ENCODE peak calls at places on chromosomes 1 and 21, in eight cellular contexts. One of them, this sample, is unnamed.

GRCh38 chr1:111520040-111520439 is 16.6 kb upstream of the ADORA3 start:
- DNase-seq in CD8-positive, alpha-beta memory T cell: no peak
- DNase-seq in iPS-NIHi11: no peak
- DNase-seq in stimulated activated CD4-positive, alpha-beta T cell treated with anti-CD3 and anti-CD28 coated beads, Interleukin-2, amount 100 ng/mL, for 48 hours: no peak
- DNase-seq in mucosa of gallbladder: no peak
- DNase-seq in dermis microvascular lymphatic vessel endothelial cell: no peak
- DNase-seq in stimulated activated naive B cell treated with anti-CD40 and anti-IgM and Interleukin-4, amounts not matched to agents 10 μg/mL and 1 μg/mL and 100 μg/mL, for 72 hours: no peak
- DNase-seq in dorsolateral prefrontal cortex: no peak
- DNase-seq in this sample: no peak

GRCh38 chr1:113929750-113930498 is 800 bp downstream of the HIPK1 start:
- DNase-seq in CD8-positive, alpha-beta memory T cell: peak; percentile 64
- DNase-seq in iPS-NIHi11: no peak
- DNase-seq in stimulated activated CD4-positive, alpha-beta T cell treated with anti-CD3 and anti-CD28 coated beads, Interleukin-2, amount 100 ng/mL, for 48 hours: peak; percentile 39
- DNase-seq in mucosa of gallbladder: peak; percentile 29
- DNase-seq in dermis microvascular lymphatic vessel endothelial cell: peak; percentile 61
- DNase-seq in stimulated activated naive B cell treated with anti-CD40 and anti-IgM and Interleukin-4, amounts not matched to agents 10 μg/mL and 1 μg/mL and 100 μg/mL, for 72 hours: peak; percentile 54
- DNase-seq in dorsolateral prefrontal cortex: no peak
- DNase-seq in this sample: peak; percentile 88

GRCh38 chr21:33817663-33818433 is 97.8 kb downstream of the ATP5PO start:
- DNase-seq in CD8-positive, alpha-beta memory T cell: no peak
- DNase-seq in iPS-NIHi11: no peak
- DNase-seq in stimulated activated CD4-positive, alpha-beta T cell treated with anti-CD3 and anti-CD28 coated beads, Interleukin-2, amount 100 ng/mL, for 48 hours: no peak
- DNase-seq in mucosa of gallbladder: no peak
- DNase-seq in dermis microvascular lymphatic vessel endothelial cell: peak; percentile 9
- DNase-seq in stimulated activated naive B cell treated with anti-CD40 and anti-IgM and Interleukin-4, amounts not matched to agents 10 μg/mL and 1 μg/mL and 100 μg/mL, for 72 hours: no peak
- DNase-seq in dorsolateral prefrontal cortex: no peak
- DNase-seq in this sample: no peak

GRCh38 chr1:25148673-25149300 is 83.5 kb downstream of the SYF2 start:
- DNase-seq in CD8-positive, alpha-beta memory T cell: peak; percentile 13
- DNase-seq in iPS-NIHi11: peak; percentile 53
- DNase-seq in stimulated activated CD4-positive, alpha-beta T cell treated with anti-CD3 and anti-CD28 coated beads, Interleukin-2, amount 100 ng/mL, for 48 hours: peak; percentile 14
- DNase-seq in mucosa of gallbladder: peak; percentile 14
- DNase-seq in dermis microvascular lymphatic vessel endothelial cell: peak; percentile 13
- DNase-seq in stimulated activated naive B cell treated with anti-CD40 and anti-IgM and Interleukin-4, amounts not matched to agents 10 μg/mL and 1 μg/mL and 100 μg/mL, for 72 hours: peak; percentile 17
- DNase-seq in dorsolateral prefrontal cortex: no peak
- DNase-seq in this sample: peak; percentile 70

GRCh38 chr1:10516925-10517676 is 42.4 kb downstream of the PEX14 start:
- DNase-seq in CD8-positive, alpha-beta memory T cell: no peak
- DNase-seq in iPS-NIHi11: no peak
- DNase-seq in stimulated activated CD4-positive, alpha-beta T cell treated with anti-CD3 and anti-CD28 coated beads, Interleukin-2, amount 100 ng/mL, for 48 hours: no peak
- DNase-seq in mucosa of gallbladder: no peak
- DNase-seq in dermis microvascular lymphatic vessel endothelial cell: no peak
- DNase-seq in stimulated activated naive B cell treated with anti-CD40 and anti-IgM and Interleukin-4, amounts not matched to agents 10 μg/mL and 1 μg/mL and 100 μg/mL, for 72 hours: no peak
- DNase-seq in dorsolateral prefrontal cortex: no peak
- DNase-seq in this sample: no peak

GRCh38 chr1:110872745-110873435 is at the start of gene CD53:
- DNase-seq in CD8-positive, alpha-beta memory T cell: peak; percentile 26
- DNase-seq in iPS-NIHi11: no peak
- DNase-seq in stimulated activated CD4-positive, alpha-beta T cell treated with anti-CD3 and anti-CD28 coated beads, Interleukin-2, amount 100 ng/mL, for 48 hours: no peak
- DNase-seq in mucosa of gallbladder: peak; percentile 28
- DNase-seq in dermis microvascular lymphatic vessel endothelial cell: no peak
- DNase-seq in stimulated activated naive B cell treated with anti-CD40 and anti-IgM and Interleukin-4, amounts not matched to agents 10 μg/mL and 1 μg/mL and 100 μg/mL, for 72 hours: peak; percentile 70
- DNase-seq in dorsolateral prefrontal cortex: no peak
- DNase-seq in this sample: peak; percentile 75

GRCh38 chr1:76942549-76942948 is 75.3 kb downstream of the ST6GALNAC5 start:
- DNase-seq in CD8-positive, alpha-beta memory T cell: no peak
- DNase-seq in iPS-NIHi11: no peak
- DNase-seq in stimulated activated CD4-positive, alpha-beta T cell treated with anti-CD3 and anti-CD28 coated beads, Interleukin-2, amount 100 ng/mL, for 48 hours: no peak
- DNase-seq in mucosa of gallbladder: no peak
- DNase-seq in dermis microvascular lymphatic vessel endothelial cell: no peak
- DNase-seq in stimulated activated naive B cell treated with anti-CD40 and anti-IgM and Interleukin-4, amounts not matched to agents 10 μg/mL and 1 μg/mL and 100 μg/mL, for 72 hours: no peak
- DNase-seq in dorsolateral prefrontal cortex: no peak
- DNase-seq in this sample: no peak

GRCh38 chr1:107572674-107573205 is 392.2 kb downstream of the VAV3 start:
- DNase-seq in CD8-positive, alpha-beta memory T cell: no peak
- DNase-seq in iPS-NIHi11: no peak
- DNase-seq in stimulated activated CD4-positive, alpha-beta T cell treated with anti-CD3 and anti-CD28 coated beads, Interleukin-2, amount 100 ng/mL, for 48 hours: no peak
- DNase-seq in mucosa of gallbladder: no peak
- DNase-seq in dermis microvascular lymphatic vessel endothelial cell: peak; percentile 4
- DNase-seq in stimulated activated naive B cell treated with anti-CD40 and anti-IgM and Interleukin-4, amounts not matched to agents 10 μg/mL and 1 μg/mL and 100 μg/mL, for 72 hours: no peak
- DNase-seq in dorsolateral prefrontal cortex: no peak
- DNase-seq in this sample: no peak

GRCh38 chr1:208007319-208007937 is 96.5 kb upstream of the CD34 start:
- DNase-seq in CD8-positive, alpha-beta memory T cell: no peak
- DNase-seq in iPS-NIHi11: no peak
- DNase-seq in stimulated activated CD4-positive, alpha-beta T cell treated with anti-CD3 and anti-CD28 coated beads, Interleukin-2, amount 100 ng/mL, for 48 hours: no peak
- DNase-seq in mucosa of gallbladder: no peak
- DNase-seq in dermis microvascular lymphatic vessel endothelial cell: no peak
- DNase-seq in stimulated activated naive B cell treated with anti-CD40 and anti-IgM and Interleukin-4, amounts not matched to agents 10 μg/mL and 1 μg/mL and 100 μg/mL, for 72 hours: no peak
- DNase-seq in dorsolateral prefrontal cortex: no peak
- DNase-seq in this sample: no peak

GRCh38 chr1:207822124-207822601 is 70.3 kb downstream of the CD46 start:
- DNase-seq in CD8-positive, alpha-beta memory T cell: no peak
- DNase-seq in iPS-NIHi11: no peak
- DNase-seq in stimulated activated CD4-positive, alpha-beta T cell treated with anti-CD3 and anti-CD28 coated beads, Interleukin-2, amount 100 ng/mL, for 48 hours: no peak
- DNase-seq in mucosa of gallbladder: no peak
- DNase-seq in dermis microvascular lymphatic vessel endothelial cell: no peak
- DNase-seq in stimulated activated naive B cell treated with anti-CD40 and anti-IgM and Interleukin-4, amounts not matched to agents 10 μg/mL and 1 μg/mL and 100 μg/mL, for 72 hours: peak; percentile 79
- DNase-seq in dorsolateral prefrontal cortex: no peak
- DNase-seq in this sample: no peak

GRCh38 chr1:232950919-232951579 is 638 bp downstream of the NTPCR start:
- DNase-seq in CD8-positive, alpha-beta memory T cell: peak; percentile 5
- DNase-seq in iPS-NIHi11: peak; percentile 30
- DNase-seq in stimulated activated CD4-positive, alpha-beta T cell treated with anti-CD3 and anti-CD28 coated beads, Interleukin-2, amount 100 ng/mL, for 48 hours: peak; percentile 13
- DNase-seq in mucosa of gallbladder: no peak
- DNase-seq in dermis microvascular lymphatic vessel endothelial cell: peak; percentile 26
- DNase-seq in stimulated activated naive B cell treated with anti-CD40 and anti-IgM and Interleukin-4, amounts not matched to agents 10 μg/mL and 1 μg/mL and 100 μg/mL, for 72 hours: no peak
- DNase-seq in dorsolateral prefrontal cortex: no peak
- DNase-seq in this sample: no peak

GRCh38 chr21:44330698-44331097 is 8.5 kb downstream of the CFAP410 start:
- DNase-seq in CD8-positive, alpha-beta memory T cell: no peak
- DNase-seq in iPS-NIHi11: no peak
- DNase-seq in stimulated activated CD4-positive, alpha-beta T cell treated with anti-CD3 and anti-CD28 coated beads, Interleukin-2, amount 100 ng/mL, for 48 hours: no peak
- DNase-seq in mucosa of gallbladder: no peak
- DNase-seq in dermis microvascular lymphatic vessel endothelial cell: no peak
- DNase-seq in stimulated activated naive B cell treated with anti-CD40 and anti-IgM and Interleukin-4, amounts not matched to agents 10 μg/mL and 1 μg/mL and 100 μg/mL, for 72 hours: no peak
- DNase-seq in dorsolateral prefrontal cortex: no peak
- DNase-seq in this sample: no peak

GRCh38 chr1:81304187-81304586 is 496.5 kb upstream of the ADGRL2 start:
- DNase-seq in CD8-positive, alpha-beta memory T cell: no peak
- DNase-seq in iPS-NIHi11: no peak
- DNase-seq in stimulated activated CD4-positive, alpha-beta T cell treated with anti-CD3 and anti-CD28 coated beads, Interleukin-2, amount 100 ng/mL, for 48 hours: no peak
- DNase-seq in mucosa of gallbladder: no peak
- DNase-seq in dermis microvascular lymphatic vessel endothelial cell: no peak
- DNase-seq in stimulated activated naive B cell treated with anti-CD40 and anti-IgM and Interleukin-4, amounts not matched to agents 10 μg/mL and 1 μg/mL and 100 μg/mL, for 72 hours: no peak
- DNase-seq in dorsolateral prefrontal cortex: no peak
- DNase-seq in this sample: no peak

GRCh38 chr21:30434033-30434631 is 4.1 kb downstream of the KRTAP13-4 start:
- DNase-seq in CD8-positive, alpha-beta memory T cell: no peak
- DNase-seq in iPS-NIHi11: peak; percentile 40
- DNase-seq in stimulated activated CD4-positive, alpha-beta T cell treated with anti-CD3 and anti-CD28 coated beads, Interleukin-2, amount 100 ng/mL, for 48 hours: peak; percentile 3
- DNase-seq in mucosa of gallbladder: no peak
- DNase-seq in dermis microvascular lymphatic vessel endothelial cell: no peak
- DNase-seq in stimulated activated naive B cell treated with anti-CD40 and anti-IgM and Interleukin-4, amounts not matched to agents 10 μg/mL and 1 μg/mL and 100 μg/mL, for 72 hours: no peak
- DNase-seq in dorsolateral prefrontal cortex: no peak
- DNase-seq in this sample: no peak

GRCh38 chr1:182635871-182636270 is 31.7 kb upstream of the RGS16 start:
- DNase-seq in CD8-positive, alpha-beta memory T cell: no peak
- DNase-seq in iPS-NIHi11: no peak
- DNase-seq in stimulated activated CD4-positive, alpha-beta T cell treated with anti-CD3 and anti-CD28 coated beads, Interleukin-2, amount 100 ng/mL, for 48 hours: no peak
- DNase-seq in mucosa of gallbladder: no peak
- DNase-seq in dermis microvascular lymphatic vessel endothelial cell: no peak
- DNase-seq in stimulated activated naive B cell treated with anti-CD40 and anti-IgM and Interleukin-4, amounts not matched to agents 10 μg/mL and 1 μg/mL and 100 μg/mL, for 72 hours: no peak
- DNase-seq in dorsolateral prefrontal cortex: no peak
- DNase-seq in this sample: no peak

GRCh38 chr1:59900640-59901039 is 25.9 kb downstream of the CYP2J2 start:
- DNase-seq in CD8-positive, alpha-beta memory T cell: no peak
- DNase-seq in iPS-NIHi11: peak; percentile 61
- DNase-seq in stimulated activated CD4-positive, alpha-beta T cell treated with anti-CD3 and anti-CD28 coated beads, Interleukin-2, amount 100 ng/mL, for 48 hours: no peak
- DNase-seq in mucosa of gallbladder: no peak
- DNase-seq in dermis microvascular lymphatic vessel endothelial cell: no peak
- DNase-seq in stimulated activated naive B cell treated with anti-CD40 and anti-IgM and Interleukin-4, amounts not matched to agents 10 μg/mL and 1 μg/mL and 100 μg/mL, for 72 hours: no peak
- DNase-seq in dorsolateral prefrontal cortex: no peak
- DNase-seq in this sample: no peak

GRCh38 chr1:235858784-235859183 is 7.9 kb downstream of the LYST start:
- DNase-seq in CD8-positive, alpha-beta memory T cell: no peak
- DNase-seq in iPS-NIHi11: no peak
- DNase-seq in stimulated activated CD4-positive, alpha-beta T cell treated with anti-CD3 and anti-CD28 coated beads, Interleukin-2, amount 100 ng/mL, for 48 hours: no peak
- DNase-seq in mucosa of gallbladder: no peak
- DNase-seq in dermis microvascular lymphatic vessel endothelial cell: no peak
- DNase-seq in stimulated activated naive B cell treated with anti-CD40 and anti-IgM and Interleukin-4, amounts not matched to agents 10 μg/mL and 1 μg/mL and 100 μg/mL, for 72 hours: no peak
- DNase-seq in dorsolateral prefrontal cortex: no peak
- DNase-seq in this sample: no peak

GRCh38 chr1:70495370-70495769 is 84.3 kb downstream of the CTH start:
- DNase-seq in CD8-positive, alpha-beta memory T cell: no peak
- DNase-seq in iPS-NIHi11: no peak
- DNase-seq in stimulated activated CD4-positive, alpha-beta T cell treated with anti-CD3 and anti-CD28 coated beads, Interleukin-2, amount 100 ng/mL, for 48 hours: no peak
- DNase-seq in mucosa of gallbladder: no peak
- DNase-seq in dermis microvascular lymphatic vessel endothelial cell: no peak
- DNase-seq in stimulated activated naive B cell treated with anti-CD40 and anti-IgM and Interleukin-4, amounts not matched to agents 10 μg/mL and 1 μg/mL and 100 μg/mL, for 72 hours: no peak
- DNase-seq in dorsolateral prefrontal cortex: no peak
- DNase-seq in this sample: no peak

GRCh38 chr21:14737278-14737677 is 191.2 kb upstream of the SAMSN1 start:
- DNase-seq in CD8-positive, alpha-beta memory T cell: no peak
- DNase-seq in iPS-NIHi11: no peak
- DNase-seq in stimulated activated CD4-positive, alpha-beta T cell treated with anti-CD3 and anti-CD28 coated beads, Interleukin-2, amount 100 ng/mL, for 48 hours: no peak
- DNase-seq in mucosa of gallbladder: no peak
- DNase-seq in dermis microvascular lymphatic vessel endothelial cell: peak; percentile 42
- DNase-seq in stimulated activated naive B cell treated with anti-CD40 and anti-IgM and Interleukin-4, amounts not matched to agents 10 μg/mL and 1 μg/mL and 100 μg/mL, for 72 hours: no peak
- DNase-seq in dorsolateral prefrontal cortex: no peak
- DNase-seq in this sample: no peak

GRCh38 chr1:212949771-212950170 is 570 bp upstream of the VASH2 start:
- DNase-seq in CD8-positive, alpha-beta memory T cell: no peak
- DNase-seq in iPS-NIHi11: no peak
- DNase-seq in stimulated activated CD4-positive, alpha-beta T cell treated with anti-CD3 and anti-CD28 coated beads, Interleukin-2, amount 100 ng/mL, for 48 hours: no peak
- DNase-seq in mucosa of gallbladder: no peak
- DNase-seq in dermis microvascular lymphatic vessel endothelial cell: no peak
- DNase-seq in stimulated activated naive B cell treated with anti-CD40 and anti-IgM and Interleukin-4, amounts not matched to agents 10 μg/mL and 1 μg/mL and 100 μg/mL, for 72 hours: no peak
- DNase-seq in dorsolateral prefrontal cortex: no peak
- DNase-seq in this sample: no peak

GRCh38 chr1:31467005-31467674 is 54.1 kb downstream of the SERINC2 start:
- DNase-seq in CD8-positive, alpha-beta memory T cell: no peak
- DNase-seq in iPS-NIHi11: no peak
- DNase-seq in stimulated activated CD4-positive, alpha-beta T cell treated with anti-CD3 and anti-CD28 coated beads, Interleukin-2, amount 100 ng/mL, for 48 hours: no peak
- DNase-seq in mucosa of gallbladder: no peak
- DNase-seq in dermis microvascular lymphatic vessel endothelial cell: no peak
- DNase-seq in stimulated activated naive B cell treated with anti-CD40 and anti-IgM and Interleukin-4, amounts not matched to agents 10 μg/mL and 1 μg/mL and 100 μg/mL, for 72 hours: no peak
- DNase-seq in dorsolateral prefrontal cortex: no peak
- DNase-seq in this sample: no peak

GRCh38 chr1:200367841-200368534 is 41.8 kb downstream of the ZNF281 start:
- DNase-seq in CD8-positive, alpha-beta memory T cell: no peak
- DNase-seq in iPS-NIHi11: no peak
- DNase-seq in stimulated activated CD4-positive, alpha-beta T cell treated with anti-CD3 and anti-CD28 coated beads, Interleukin-2, amount 100 ng/mL, for 48 hours: no peak
- DNase-seq in mucosa of gallbladder: no peak
- DNase-seq in dermis microvascular lymphatic vessel endothelial cell: no peak
- DNase-seq in stimulated activated naive B cell treated with anti-CD40 and anti-IgM and Interleukin-4, amounts not matched to agents 10 μg/mL and 1 μg/mL and 100 μg/mL, for 72 hours: no peak
- DNase-seq in dorsolateral prefrontal cortex: no peak
- DNase-seq in this sample: no peak

GRCh38 chr1:43288058-43288784 is 2.8 kb upstream of the C1orf210 start:
- DNase-seq in CD8-positive, alpha-beta memory T cell: no peak
- DNase-seq in iPS-NIHi11: no peak
- DNase-seq in stimulated activated CD4-positive, alpha-beta T cell treated with anti-CD3 and anti-CD28 coated beads, Interleukin-2, amount 100 ng/mL, for 48 hours: no peak
- DNase-seq in mucosa of gallbladder: no peak
- DNase-seq in dermis microvascular lymphatic vessel endothelial cell: no peak
- DNase-seq in stimulated activated naive B cell treated with anti-CD40 and anti-IgM and Interleukin-4, amounts not matched to agents 10 μg/mL and 1 μg/mL and 100 μg/mL, for 72 hours: no peak
- DNase-seq in dorsolateral prefrontal cortex: no peak
- DNase-seq in this sample: no peak

GRCh38 chr1:186244825-186245224 is 130.2 kb downstream of the TPR start:
- DNase-seq in CD8-positive, alpha-beta memory T cell: no peak
- DNase-seq in iPS-NIHi11: no peak
- DNase-seq in stimulated activated CD4-positive, alpha-beta T cell treated with anti-CD3 and anti-CD28 coated beads, Interleukin-2, amount 100 ng/mL, for 48 hours: no peak
- DNase-seq in mucosa of gallbladder: no peak
- DNase-seq in dermis microvascular lymphatic vessel endothelial cell: no peak
- DNase-seq in stimulated activated naive B cell treated with anti-CD40 and anti-IgM and Interleukin-4, amounts not matched to agents 10 μg/mL and 1 μg/mL and 100 μg/mL, for 72 hours: no peak
- DNase-seq in dorsolateral prefrontal cortex: no peak
- DNase-seq in this sample: no peak

GRCh38 chr1:42177551-42177981 is 13.0 kb upstream of the GUCA2A start:
- DNase-seq in CD8-positive, alpha-beta memory T cell: no peak
- DNase-seq in iPS-NIHi11: no peak
- DNase-seq in stimulated activated CD4-positive, alpha-beta T cell treated with anti-CD3 and anti-CD28 coated beads, Interleukin-2, amount 100 ng/mL, for 48 hours: no peak
- DNase-seq in mucosa of gallbladder: peak; percentile 48
- DNase-seq in dermis microvascular lymphatic vessel endothelial cell: peak; percentile 92
- DNase-seq in stimulated activated naive B cell treated with anti-CD40 and anti-IgM and Interleukin-4, amounts not matched to agents 10 μg/mL and 1 μg/mL and 100 μg/mL, for 72 hours: no peak
- DNase-seq in dorsolateral prefrontal cortex: no peak
- DNase-seq in this sample: no peak

GRCh38 chr1:234737210-234737761 is 127.3 kb upstream of the IRF2BP2 start:
- DNase-seq in CD8-positive, alpha-beta memory T cell: no peak
- DNase-seq in iPS-NIHi11: no peak
- DNase-seq in stimulated activated CD4-positive, alpha-beta T cell treated with anti-CD3 and anti-CD28 coated beads, Interleukin-2, amount 100 ng/mL, for 48 hours: no peak
- DNase-seq in mucosa of gallbladder: no peak
- DNase-seq in dermis microvascular lymphatic vessel endothelial cell: no peak
- DNase-seq in stimulated activated naive B cell treated with anti-CD40 and anti-IgM and Interleukin-4, amounts not matched to agents 10 μg/mL and 1 μg/mL and 100 μg/mL, for 72 hours: no peak
- DNase-seq in dorsolateral prefrontal cortex: no peak
- DNase-seq in this sample: no peak

GRCh38 chr1:57741521-57741920 is 317.7 kb upstream of the DAB1 start:
- DNase-seq in CD8-positive, alpha-beta memory T cell: no peak
- DNase-seq in iPS-NIHi11: no peak
- DNase-seq in stimulated activated CD4-positive, alpha-beta T cell treated with anti-CD3 and anti-CD28 coated beads, Interleukin-2, amount 100 ng/mL, for 48 hours: no peak
- DNase-seq in mucosa of gallbladder: no peak
- DNase-seq in dermis microvascular lymphatic vessel endothelial cell: no peak
- DNase-seq in stimulated activated naive B cell treated with anti-CD40 and anti-IgM and Interleukin-4, amounts not matched to agents 10 μg/mL and 1 μg/mL and 100 μg/mL, for 72 hours: no peak
- DNase-seq in dorsolateral prefrontal cortex: no peak
- DNase-seq in this sample: no peak

GRCh38 chr1:54137532-54138061 is 15.2 kb downstream of the CDCP2 start:
- DNase-seq in CD8-positive, alpha-beta memory T cell: no peak
- DNase-seq in iPS-NIHi11: no peak
- DNase-seq in stimulated activated CD4-positive, alpha-beta T cell treated with anti-CD3 and anti-CD28 coated beads, Interleukin-2, amount 100 ng/mL, for 48 hours: no peak
- DNase-seq in mucosa of gallbladder: no peak
- DNase-seq in dermis microvascular lymphatic vessel endothelial cell: peak; percentile 90
- DNase-seq in stimulated activated naive B cell treated with anti-CD40 and anti-IgM and Interleukin-4, amounts not matched to agents 10 μg/mL and 1 μg/mL and 100 μg/mL, for 72 hours: no peak
- DNase-seq in dorsolateral prefrontal cortex: no peak
- DNase-seq in this sample: no peak

GRCh38 chr1:225652726-225653462 is at the start of gene ENAH:
- DNase-seq in CD8-positive, alpha-beta memory T cell: no peak
- DNase-seq in iPS-NIHi11: peak; percentile 89
- DNase-seq in stimulated activated CD4-positive, alpha-beta T cell treated with anti-CD3 and anti-CD28 coated beads, Interleukin-2, amount 100 ng/mL, for 48 hours: peak; percentile 44
- DNase-seq in mucosa of gallbladder: peak; percentile 74
- DNase-seq in dermis microvascular lymphatic vessel endothelial cell: peak; percentile 84
- DNase-seq in stimulated activated naive B cell treated with anti-CD40 and anti-IgM and Interleukin-4, amounts not matched to agents 10 μg/mL and 1 μg/mL and 100 μg/mL, for 72 hours: peak; percentile 31
- DNase-seq in dorsolateral prefrontal cortex: peak; percentile 80
- DNase-seq in this sample: no peak

GRCh38 chr1:237748192-237748591 is 142.5 kb downstream of the ZP4 start:
- DNase-seq in CD8-positive, alpha-beta memory T cell: no peak
- DNase-seq in iPS-NIHi11: no peak
- DNase-seq in stimulated activated CD4-positive, alpha-beta T cell treated with anti-CD3 and anti-CD28 coated beads, Interleukin-2, amount 100 ng/mL, for 48 hours: no peak
- DNase-seq in mucosa of gallbladder: no peak
- DNase-seq in dermis microvascular lymphatic vessel endothelial cell: no peak
- DNase-seq in stimulated activated naive B cell treated with anti-CD40 and anti-IgM and Interleukin-4, amounts not matched to agents 10 μg/mL and 1 μg/mL and 100 μg/mL, for 72 hours: no peak
- DNase-seq in dorsolateral prefrontal cortex: no peak
- DNase-seq in this sample: no peak

GRCh38 chr1:229769006-229769405 is 143.0 kb downstream of the URB2 start:
- DNase-seq in CD8-positive, alpha-beta memory T cell: no peak
- DNase-seq in iPS-NIHi11: no peak
- DNase-seq in stimulated activated CD4-positive, alpha-beta T cell treated with anti-CD3 and anti-CD28 coated beads, Interleukin-2, amount 100 ng/mL, for 48 hours: no peak
- DNase-seq in mucosa of gallbladder: no peak
- DNase-seq in dermis microvascular lymphatic vessel endothelial cell: no peak
- DNase-seq in stimulated activated naive B cell treated with anti-CD40 and anti-IgM and Interleukin-4, amounts not matched to agents 10 μg/mL and 1 μg/mL and 100 μg/mL, for 72 hours: no peak
- DNase-seq in dorsolateral prefrontal cortex: no peak
- DNase-seq in this sample: no peak

GRCh38 chr1:201364808-201365105 is 12.7 kb downstream of the TNNT2 start:
- DNase-seq in CD8-positive, alpha-beta memory T cell: no peak
- DNase-seq in iPS-NIHi11: no peak
- DNase-seq in stimulated activated CD4-positive, alpha-beta T cell treated with anti-CD3 and anti-CD28 coated beads, Interleukin-2, amount 100 ng/mL, for 48 hours: no peak
- DNase-seq in mucosa of gallbladder: no peak
- DNase-seq in dermis microvascular lymphatic vessel endothelial cell: no peak
- DNase-seq in stimulated activated naive B cell treated with anti-CD40 and anti-IgM and Interleukin-4, amounts not matched to agents 10 μg/mL and 1 μg/mL and 100 μg/mL, for 72 hours: no peak
- DNase-seq in dorsolateral prefrontal cortex: no peak
- DNase-seq in this sample: no peak

GRCh38 chr1:57258616-57259330 is 165.1 kb downstream of the DAB1 start:
- DNase-seq in CD8-positive, alpha-beta memory T cell: no peak
- DNase-seq in iPS-NIHi11: no peak
- DNase-seq in stimulated activated CD4-positive, alpha-beta T cell treated with anti-CD3 and anti-CD28 coated beads, Interleukin-2, amount 100 ng/mL, for 48 hours: no peak
- DNase-seq in mucosa of gallbladder: no peak
- DNase-seq in dermis microvascular lymphatic vessel endothelial cell: no peak
- DNase-seq in stimulated activated naive B cell treated with anti-CD40 and anti-IgM and Interleukin-4, amounts not matched to agents 10 μg/mL and 1 μg/mL and 100 μg/mL, for 72 hours: no peak
- DNase-seq in dorsolateral prefrontal cortex: no peak
- DNase-seq in this sample: no peak

GRCh38 chr1:173555651-173556305 is 47.1 kb downstream of the SLC9C2 start:
- DNase-seq in CD8-positive, alpha-beta memory T cell: no peak
- DNase-seq in iPS-NIHi11: no peak
- DNase-seq in stimulated activated CD4-positive, alpha-beta T cell treated with anti-CD3 and anti-CD28 coated beads, Interleukin-2, amount 100 ng/mL, for 48 hours: no peak
- DNase-seq in mucosa of gallbladder: no peak
- DNase-seq in dermis microvascular lymphatic vessel endothelial cell: no peak
- DNase-seq in stimulated activated naive B cell treated with anti-CD40 and anti-IgM and Interleukin-4, amounts not matched to agents 10 μg/mL and 1 μg/mL and 100 μg/mL, for 72 hours: no peak
- DNase-seq in dorsolateral prefrontal cortex: no peak
- DNase-seq in this sample: no peak

This sample was measured in naive thymus-derived CD8-positive, alpha-beta T cell.